ENCODE peak calls at places on chromosomes 11 and 22, in six cellular contexts. F is heart right ventricle, E is fibroblast of pulmonary artery, G is GM12864, W is stomach, P is prostate gland. L is an unnamed sample.
A peak's percentile ranks its signal among the peaks of the same experiment; 100 is the strongest.

GRCh38 chr11:67698247-67698646 is 23.8 kb upstream of the ALDH3B2 start:
- DNase-seq in E (no peak), G (peak; percentile 8), F (no peak), P (no peak), W (no peak), L (no peak)

GRCh38 chr22:43077121-43077877 is 11.9 kb downstream of the TTLL1 start:
- DNase-seq in P (no peak), F (peak; percentile 34), E (no peak), W (no peak), G (no peak), L (no peak)

GRCh38 chr22:17580461-17581031 is 17.2 kb downstream of the SLC25A18 start:
- DNase-seq in G (no peak), P (no peak), F (no peak), W (peak; percentile 36), E (no peak), L (no peak)

GRCh38 chr22:31230871-31231621 is 18.9 kb downstream of the LIMK2 start:
- DNase-seq in W (peak; percentile 68), P (peak; percentile 74), F (peak; percentile 57), E (peak; percentile 84), G (no peak), L (no peak)

GRCh38 chr22:21564411-21564810 is 3.1 kb upstream of the UBE2L3 start:
- DNase-seq in G (no peak), W (no peak), P (no peak), E (no peak), F (no peak), L (no peak)

GRCh38 chr22:19764636-19765476 is 4.3 kb downstream of the TBX1 start:
- DNase-seq in G (no peak), W (no peak), E (no peak), F (no peak), P (no peak), L (no peak)

GRCh38 chr11:100670140-100670539 is 16.9 kb upstream of the ARHGAP42 start:
- DNase-seq in W (no peak), G (no peak), E (no peak), F (no peak), P (no peak), L (no peak)

GRCh38 chr22:23404689-23405365 is 175.3 kb downstream of the IGLL1 start:
- DNase-seq in G (no peak), F (peak; percentile 24), E (peak; percentile 44), W (peak; percentile 42), P (no peak), L (no peak)

GRCh38 chr11:8694137-8694536 is 11.5 kb downstream of the RPL27A start:
- DNase-seq in P (no peak), W (no peak), E (no peak), F (no peak), G (no peak), L (no peak)

GRCh38 chr22:44033689-44034088 is 9.6 kb downstream of the PARVB start:
- DNase-seq in F (no peak), G (no peak), W (no peak), P (no peak), E (no peak), L (no peak)

GRCh38 chr11:65927904-65928397 is 8.7 kb downstream of the DRAP1 start:
- DNase-seq in P (no peak), G (peak; percentile 79), W (peak; percentile 55), E (no peak), F (peak; percentile 33), L (no peak)

GRCh38 chr11:21723681-21724080 is 469.2 kb upstream of the ANO5 start:
- DNase-seq in E (no peak), F (no peak), W (no peak), P (no peak), G (no peak), L (no peak)

GRCh38 chr22:22593964-22594656 is 35.0 kb upstream of the PRAME start:
- DNase-seq in G (peak; percentile 55), W (peak; percentile 30), E (peak; percentile 70), P (no peak), F (no peak), L (no peak)

DNA sequence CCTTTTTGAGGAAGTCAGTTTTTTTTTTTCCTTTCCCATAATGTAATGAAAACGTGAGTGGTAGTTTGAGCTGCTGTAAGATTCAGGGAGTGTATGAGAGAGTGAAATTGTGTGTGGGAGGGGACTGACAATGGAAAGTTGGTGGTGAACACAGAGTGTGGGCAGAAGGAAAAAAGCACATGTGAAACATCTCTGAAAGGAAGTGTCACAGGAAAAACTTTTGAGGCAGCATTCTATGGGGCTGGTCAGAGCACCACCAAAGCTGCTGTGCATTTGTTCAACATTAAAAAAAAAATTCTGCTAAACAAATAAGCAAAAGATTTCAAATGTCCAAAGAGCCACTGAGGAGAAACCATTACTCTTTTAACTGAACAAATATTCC is 154.4 kb downstream of the MAML2 start:
- DNase-seq in E (peak; percentile 75), W (no peak), G (no peak), P (no peak), F (no peak), L (no peak)
- H3K4me3 ChIP-seq in E (no peak overlapping the region), W (no peak overlapping the region), G (no peak overlapping the region), P (no peak overlapping the region), F (no peak overlapping the region), L (no peak overlapping the region)

DNA sequence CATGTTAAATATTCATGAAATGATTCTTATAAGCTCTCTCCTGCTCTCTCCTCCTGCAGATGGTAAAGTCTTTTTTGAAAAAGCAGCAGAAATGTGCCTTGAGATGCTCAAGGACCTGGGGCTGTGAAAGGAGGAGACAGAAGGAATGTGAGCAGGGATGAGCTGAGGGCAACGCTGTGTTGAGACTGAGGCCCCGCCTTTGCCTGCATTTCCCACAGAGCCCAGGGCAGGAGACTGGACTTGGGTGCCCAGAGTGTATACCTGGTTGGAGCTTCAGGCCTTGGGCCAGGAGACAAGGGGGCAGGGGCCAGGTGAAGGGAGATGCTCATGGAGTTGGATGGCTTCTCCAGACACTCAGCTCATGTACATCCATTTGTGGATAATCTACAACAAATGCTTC is 39.2 kb downstream of the CEP164 start:
- DNase-seq in W (no peak), F (no peak), G (no peak), P (no peak), E (no peak), L (no peak)
- H3K4me3 ChIP-seq in W (no peak overlapping the region), F (no peak overlapping the region), G (no peak overlapping the region), P (no peak overlapping the region), E (no peak overlapping the region), L (no peak overlapping the region)

GRCh38 chr11:9875402-9875801 is 211.5 kb downstream of the SWAP70 start:
- DNase-seq in G (no peak), E (no peak), W (no peak), P (no peak), F (no peak), L (no peak)
- H3K4me3 ChIP-seq in G (no peak overlapping the region), E (no peak overlapping the region), W (no peak overlapping the region), P (no peak overlapping the region), F (no peak overlapping the region), L (no peak overlapping the region)

GRCh38 chr22:39362271-39362670 is 12.5 kb downstream of the SYNGR1 start:
- DNase-seq in P (no peak), E (no peak), F (no peak), W (no peak), G (no peak), L (no peak)

GRCh38 chr22:39360242-39360641 is 10.5 kb downstream of the SYNGR1 start:
- DNase-seq in F (no peak), G (no peak), E (no peak), P (no peak), W (no peak), L (no peak)

GRCh38 chr22:39361495-39361894 is 11.7 kb downstream of the SYNGR1 start:
- DNase-seq in P (no peak), G (no peak), W (no peak), F (no peak), E (no peak), L (no peak)

GRCh38 chr22:39359659-39360195 is 9.9 kb downstream of the SYNGR1 start:
- DNase-seq in E (no peak), W (no peak), P (no peak), F (no peak), G (no peak), L (no peak)

GRCh38 chr22:39360674-39361413 is 11.1 kb downstream of the SYNGR1 start:
- DNase-seq in G (no peak), E (no peak), P (peak; percentile 42), W (no peak), F (no peak), L (no peak)
- H3K4me3 ChIP-seq in G (no peak overlapping the region), E (no peak overlapping the region), P (no peak overlapping the region), W (no peak overlapping the region), F (no peak overlapping the region), L (no peak overlapping the region)

DNA sequence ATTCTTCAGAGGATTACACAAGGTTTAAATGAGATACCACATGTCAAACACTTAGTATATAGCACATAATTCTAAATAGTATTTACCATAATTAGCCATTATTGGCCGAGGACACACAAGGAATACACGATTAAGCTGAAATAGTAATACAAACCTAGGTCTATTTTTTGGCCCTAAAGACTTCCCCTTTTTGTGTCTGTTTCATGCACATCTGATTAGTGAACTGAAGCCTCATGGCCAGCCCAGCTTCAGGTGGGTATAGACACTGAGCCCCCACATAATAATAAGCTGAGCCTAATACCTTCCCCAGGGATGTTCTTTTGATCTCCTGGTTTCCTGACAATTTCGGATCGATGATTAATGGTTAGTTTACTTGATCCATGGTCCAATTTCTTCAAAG is 2.1 kb downstream of the GLYATL1B start:
- DNase-seq in F (no peak), E (no peak), G (no peak), P (no peak), W (no peak), L (no peak)
- H3K4me3 ChIP-seq in F (no peak overlapping the region), E (no peak overlapping the region), G (no peak overlapping the region), P (no peak overlapping the region), W (no peak overlapping the region), L (no peak overlapping the region)

GRCh38 chr11:72821920-72822799 is 7.9 kb downstream of the ATG16L2 start:
- DNase-seq in P (peak; percentile 88), W (peak; percentile 95), G (peak; percentile 45), E (peak; percentile 89), F (peak; percentile 88), L (peak; percentile 92)
- H3K4me3 ChIP-seq in P (peak overlapping the region; percentile 49), W (peak overlapping the region; percentile 39), G (peak overlapping the region; percentile 27), E (peak overlapping the region; percentile 56), F (peak overlapping the region; percentile 68), L (peak overlapping the region; percentile 70)

GRCh38 chr11:13262096-13262495 is 15.5 kb upstream of the BMAL1 start:
- DNase-seq in P (no peak), W (no peak), G (no peak), F (no peak), E (peak; percentile 18), L (no peak)
- H3K4me3 ChIP-seq in P (no peak overlapping the region), W (no peak overlapping the region), G (no peak overlapping the region), F (no peak overlapping the region), E (no peak overlapping the region), L (peak overlapping the region; percentile 47)